ENCODE peak calls at places on chromosomes 13 and 19, in four cellular contexts. P is GM12891, H is GM12878, Q is H1. A is an unnamed sample.

GRCh38 chr19:19420570-19421301 is 15.3 kb downstream of the GATAD2A start:
- DNase-seq in P (no peak), H (peak; percentile 87), Q (no peak), A (no peak)

GRCh38 chr19:52898101-52898500 is 666 bp upstream of the ZNF320 start:
- DNase-seq in P (no peak), H (no peak), Q (peak; percentile 54), A (no peak)

GRCh38 chr13:51645154-51645650 is 60.9 kb downstream of the WDFY2 start:
- DNase-seq in P (no peak), H (no peak), Q (no peak), A (no peak)

GRCh38 chr19:48770223-48770622 is 14.9 kb downstream of the FGF21 start:
- DNase-seq in P (no peak), H (no peak), Q (no peak), A (no peak)

GRCh38 chr13:42873081-42873480 is 91.7 kb downstream of the FAM216B start:
- DNase-seq in P (no peak), H (no peak), Q (no peak), A (no peak)

GRCh38 chr19:37654118-37654517 is 1.1 kb downstream of the ZFP30 start:
- DNase-seq in P (no peak), H (no peak), Q (no peak), A (no peak)

GRCh38 chr13:111347438-111347837 is 27.0 kb downstream of the TEX29 start:
- DNase-seq in P (no peak), H (no peak), Q (no peak), A (no peak)

GRCh38 chr13:51841732-51842131 is 3.2 kb downstream of the TMEM272 start:
- DNase-seq in P (no peak), H (no peak), Q (no peak), A (no peak)

GRCh38 chr13:71864094-71864980 is 2.7 kb downstream of the DACH1 start:
- DNase-seq in P (no peak), H (no peak), Q (peak; percentile 69), A (no peak)

GRCh38 chr19:42440357-42441046 is 2.2 kb downstream of the CXCL17 start:
- DNase-seq in P (peak; percentile 46), H (no peak), Q (peak; percentile 93), A (peak; percentile 52)

GRCh38 chr13:40943073-40943472 is 76.0 kb downstream of the ELF1 start:
- DNase-seq in P (no peak), H (no peak), Q (no peak), A (no peak)

GRCh38 chr13:51942189-51942588 is 69.1 kb downstream of the ATP7B start:
- DNase-seq in P (no peak), H (no peak), Q (no peak), A (no peak)

GRCh38 chr19:44684892-44685847 is 13.8 kb upstream of the CEACAM16 start:
- DNase-seq in P (no peak), H (no peak), Q (no peak), A (no peak)

GRCh38 chr19:1624458-1624857 is 19.2 kb upstream of the UQCR11 start:
- DNase-seq in P (peak; percentile 77), H (no peak), Q (peak; percentile 87), A (no peak)

GRCh38 chr13:43195551-43195950 is 172.2 kb downstream of the DNAJC15 start:
- DNase-seq in P (no peak), H (no peak), Q (no peak), A (no peak)

GRCh38 chr13:100428966-100429365 is 159.6 kb downstream of the GGACT start:
- DNase-seq in P (no peak), H (no peak), Q (no peak), A (no peak)

GRCh38 chr19:37699057-37699456 is 20.5 kb downstream of the ZNF607 start:
- DNase-seq in P (no peak), H (no peak), Q (no peak), A (no peak)

GRCh38 chr19:3041756-3042517 is 12.9 kb upstream of the TLE2 start:
- DNase-seq in P (no peak), H (no peak), Q (peak; percentile 58), A (no peak)

GRCh38 chr13:40787062-40787461 is 2.3 kb upstream of the SLC25A15 start:
- DNase-seq in P (no peak), H (no peak), Q (no peak), A (no peak)

GRCh38 chr13:41905600-41906254 is 55.2 kb downstream of the VWA8 start:
- DNase-seq in P (peak; percentile 15), H (no peak), Q (no peak), A (no peak)

GRCh38 chr13:54305377-54305776 is 1276.8 kb downstream of the OLFM4 start:
- DNase-seq in P (no peak), H (no peak), Q (no peak), A (no peak)

GRCh38 chr13:97224544-97225324 is 2.6 kb downstream of the MBNL2 start:
- DNase-seq in P (no peak), H (no peak), Q (no peak), A (no peak)

GRCh38 chr13:57918913-57919312 is 287.4 kb downstream of the PCDH17 start:
- DNase-seq in P (no peak), H (no peak), Q (no peak), A (no peak)

GRCh38 chr19:2288010-2288742 is 6.2 kb upstream of the PEAK3 start:
- DNase-seq in P (no peak), H (no peak), Q (no peak), A (no peak)

GRCh38 chr13:77460195-77460594 is 75.3 kb upstream of the SCEL start:
- DNase-seq in P (no peak), H (peak; percentile 26), Q (no peak), A (no peak)

GRCh38 chr19:11204076-11204602 is 6.8 kb upstream of the KANK2 start:
- DNase-seq in P (no peak), H (no peak), Q (no peak), A (no peak)

DNA sequence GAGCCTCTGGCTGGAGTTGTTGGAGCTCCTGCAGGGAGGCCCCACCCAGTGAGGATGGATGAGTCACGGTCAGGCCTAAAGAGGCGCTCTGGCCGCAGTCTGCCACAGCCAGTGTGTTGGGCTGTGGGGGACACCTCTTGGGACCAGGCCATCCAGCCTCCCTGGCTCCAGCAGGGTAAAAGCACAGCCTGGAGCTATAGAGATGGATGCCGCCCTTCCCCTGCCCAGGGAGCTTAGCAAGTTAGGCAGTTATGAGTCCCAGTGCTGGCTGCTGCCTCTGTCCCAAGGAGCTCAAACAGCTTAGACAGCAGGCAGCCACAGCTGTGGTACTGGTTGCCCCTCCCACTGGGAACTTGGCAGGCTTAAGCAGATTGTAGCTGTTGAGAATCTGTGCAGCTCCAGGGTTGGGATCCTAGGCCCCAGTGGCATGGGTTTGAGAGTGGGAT is 100.9 kb downstream of the NDFIP2 start:
- DNase-seq in P (no peak), H (no peak), Q (no peak), A (no peak)
- TF ChIP-seq TAF1 in P (no peak), H (no peak), Q (no peak), A (no peak)

GRCh38 chr19:41324231-41324702 is 14.3 kb downstream of the CCDC97 start:
- DNase-seq in P (no peak), H (no peak), Q (no peak), A (no peak)
- TF ChIP-seq POLR2AphosphoS5 in P (peak; percentile 31), H (no peak), Q (no peak), A (no peak)

GRCh38 chr19:54100560-54100959 is at the start of gene OSCAR:
- DNase-seq in P (no peak), H (no peak), Q (no peak), A (no peak)
- TF ChIP-seq POLR2A in P (no peak), H (no peak), Q (no peak), A (no peak)

DNA sequence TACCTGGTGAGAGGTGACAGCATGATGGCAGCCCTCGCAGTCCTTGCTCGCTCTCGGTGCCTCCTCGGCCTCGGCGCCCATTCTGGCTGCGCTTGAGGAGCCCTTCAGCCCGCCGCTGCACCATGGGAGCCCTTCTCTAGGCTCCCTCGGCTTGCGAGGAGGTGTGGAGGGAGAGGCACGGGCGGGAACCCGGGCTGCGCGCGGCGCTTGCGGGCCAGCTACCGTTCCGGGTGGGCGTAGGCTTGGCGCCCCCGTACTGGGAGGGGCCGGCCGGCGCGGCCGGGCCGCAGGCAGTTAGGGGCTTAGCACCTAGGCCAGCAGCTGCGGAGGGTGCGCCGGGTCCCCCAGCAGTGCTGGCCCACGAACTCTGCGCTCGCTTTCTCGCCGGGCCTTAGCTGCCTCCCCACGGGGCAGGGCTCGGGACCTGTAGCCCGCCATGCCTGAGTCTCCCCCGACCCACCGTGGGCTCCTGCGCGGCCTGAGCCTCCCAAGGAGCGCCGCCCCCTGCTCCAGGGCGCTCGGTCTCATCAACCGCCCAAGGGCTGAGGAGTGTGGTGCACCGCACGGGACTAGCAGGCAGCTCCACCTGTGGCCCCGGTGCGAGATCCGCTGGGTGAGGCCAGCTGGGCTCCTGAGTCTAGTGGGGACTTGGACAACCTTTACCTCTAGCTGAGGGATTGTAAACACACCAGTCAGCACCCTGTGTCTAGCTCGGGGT is 1624.3 kb downstream of the SLITRK1 start:
- DNase-seq in P (no peak), H (no peak), Q (no peak), A (no peak)
- TF ChIP-seq TAF1 in P (no peak), H (no peak), Q (no peak), A (no peak)